ENCODE peak calls at places on chromosomes 7 and 10, in nine cellular contexts. F, E, G, Y, S, T, P, L and C are unnamed samples.
A peak's percentile ranks its signal among the peaks of the same experiment; 100 is the strongest.

GRCh38 chr10:89207181-89207800 is at the start of gene CH25H:
- DNase-seq in F (peak; percentile 64), L (peak; percentile 89), Y (peak; percentile 56), T (peak; percentile 32), S (peak; percentile 83), P (peak; percentile 67), E (no peak), G (no peak), C (peak; percentile 69)

GRCh38 chr7:105010538-105011523 is 3.2 kb upstream of the KMT2E start:
- DNase-seq in G (no peak), E (no peak), Y (no peak), F (no peak), T (no peak), L (no peak), S (peak; percentile 58), P (peak; percentile 16), C (peak; percentile 30)

GRCh38 chr7:66727058-66727457 is 13.5 kb upstream of the RABGEF1 start:
- DNase-seq in Y (no peak), F (no peak), P (no peak), E (no peak), T (no peak), S (no peak), L (no peak), G (no peak), C (no peak)

GRCh38 chr7:108421720-108422331 is 34.4 kb downstream of the NRCAM start:
- DNase-seq in E (no peak), G (no peak), S (no peak), T (no peak), F (no peak), Y (no peak), L (no peak), P (no peak), C (no peak)

GRCh38 chr7:125059861-125060456 is 130.3 kb upstream of the POT1 start:
- DNase-seq in F (no peak), P (no peak), T (no peak), E (no peak), Y (no peak), S (peak; percentile 56), G (no peak), L (no peak), C (no peak)

GRCh38 chr10:18490755-18491154 is 160.6 kb downstream of the NSUN6 start:
- DNase-seq in E (no peak), P (peak; percentile 33), Y (no peak), F (no peak), S (no peak), G (no peak), T (no peak), L (no peak), C (no peak)

GRCh38 chr10:102941401-102941800 is 23.3 kb downstream of the CNNM2 start:
- DNase-seq in L (no peak), E (no peak), T (no peak), S (no peak), P (no peak), F (no peak), Y (no peak), G (no peak), C (no peak)

GRCh38 chr7:85630904-85631582 is 444.2 kb upstream of the SEMA3D start:
- DNase-seq in P (no peak), T (no peak), F (no peak), E (peak; percentile 5), L (no peak), S (peak; percentile 11), G (no peak), Y (no peak), C (no peak)

GRCh38 chr7:156236936-156237599 is 403.5 kb upstream of the RNF32 start:
- DNase-seq in P (no peak), S (no peak), L (no peak), E (no peak), F (no peak), Y (no peak), T (no peak), G (no peak), C (no peak)

GRCh38 chr10:15201589-15202300 is 33.3 kb upstream of the NMT2 start:
- DNase-seq in Y (no peak), E (no peak), S (peak; percentile 69), G (no peak), T (no peak), P (no peak), F (no peak), L (no peak), C (peak; percentile 41)

GRCh38 chr7:47539398-47540052 is 42.4 kb downstream of the TNS3 start:
- DNase-seq in T (no peak), P (no peak), S (peak; percentile 49), G (no peak), E (peak; percentile 89), F (peak; percentile 36), Y (no peak), L (no peak), C (no peak)

GRCh38 chr7:26369519-26370385 is 78.1 kb downstream of the SNX10 start:
- DNase-seq in P (peak; percentile 64), T (peak; percentile 54), L (no peak), Y (peak; percentile 41), F (no peak), G (no peak), E (peak; percentile 36), S (peak; percentile 54), C (peak; percentile 79)

GRCh38 chr7:104024632-104025031 is 35.2 kb upstream of the RELN start:
- DNase-seq in Y (no peak), E (peak; percentile 56), L (no peak), G (no peak), F (no peak), P (no peak), T (no peak), S (no peak), C (no peak)

GRCh38 chr7:148382585-148382984 is 208.0 kb upstream of the C7orf33 start:
- DNase-seq in G (no peak), F (no peak), Y (no peak), P (no peak), E (no peak), S (no peak), L (no peak), T (no peak), C (no peak)

GRCh38 chr7:148383651-148384050 is 206.9 kb upstream of the C7orf33 start:
- DNase-seq in Y (no peak), L (no peak), P (no peak), F (no peak), E (no peak), G (no peak), T (no peak), S (no peak), C (no peak)

GRCh38 chr7:148380581-148381419 is 209.8 kb upstream of the C7orf33 start:
- DNase-seq in P (no peak), S (no peak), Y (no peak), T (no peak), G (no peak), F (no peak), L (no peak), E (peak; percentile 4), C (no peak)

GRCh38 chr7:148390381-148390780 is 200.2 kb upstream of the C7orf33 start:
- DNase-seq in S (no peak), G (no peak), P (no peak), L (no peak), F (no peak), T (no peak), Y (no peak), E (no peak), C (no peak)

GRCh38 chr7:148385009-148385682 is 205.4 kb upstream of the C7orf33 start:
- DNase-seq in E (no peak), P (no peak), G (no peak), F (no peak), L (no peak), Y (no peak), T (no peak), S (no peak), C (no peak)
- TF ChIP-seq CTCF in E (no peak), P (no peak), G (no peak), F (no peak), L (no peak), Y (no peak), T (no peak), S (no peak), C (no peak)

DNA sequence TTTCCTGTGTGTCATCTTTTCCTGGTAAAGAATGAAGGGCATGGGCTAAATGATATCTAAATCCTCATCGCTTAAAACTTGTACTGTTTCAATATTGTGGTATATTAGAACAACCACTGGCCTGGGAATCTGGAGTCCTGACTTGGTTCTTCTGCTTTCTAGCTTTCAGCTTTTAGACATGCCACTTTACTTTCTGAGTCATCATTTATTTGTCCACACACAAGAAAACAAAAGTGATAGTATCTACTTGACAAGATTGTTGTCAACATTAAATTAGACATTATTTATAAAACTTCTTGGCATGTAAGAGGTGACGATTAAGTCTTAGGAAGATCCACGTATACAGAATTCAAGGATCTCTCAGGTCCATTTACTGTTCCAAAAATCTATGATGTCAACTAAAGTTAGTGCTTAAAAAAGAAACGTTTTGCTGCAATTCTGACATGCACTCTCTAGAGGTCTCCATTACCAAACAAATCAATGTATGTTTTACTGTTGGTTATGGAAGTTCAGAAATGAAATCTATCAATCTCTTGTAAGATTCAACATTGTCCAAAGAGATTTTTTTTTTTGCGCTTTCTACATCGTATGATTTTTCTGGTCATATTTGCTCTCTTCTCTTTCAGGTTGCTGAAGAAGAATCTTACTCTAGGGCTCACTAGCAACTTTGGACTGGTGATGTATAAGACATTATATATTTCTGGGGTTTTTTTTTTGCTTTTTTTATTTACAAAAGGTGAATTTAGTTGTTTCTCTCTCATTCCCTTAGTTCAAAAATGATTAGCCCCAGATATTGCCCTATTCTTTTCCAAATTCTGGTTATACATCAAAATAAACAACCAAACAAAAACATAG is 53.6 kb upstream of the DYNC1I1 start:
- DNase-seq in P (no peak), L (no peak), E (no peak), S (peak; percentile 36), T (peak; percentile 11), Y (no peak), G (no peak), F (no peak), C (peak; percentile 31)
- TF ChIP-seq CTCF in P (peak; percentile 51), L (no peak), E (peak; percentile 54), S (peak; percentile 48), T (peak; percentile 11), Y (peak; percentile 39), G (peak; percentile 24), F (peak; percentile 5), C (peak; percentile 35)

DNA sequence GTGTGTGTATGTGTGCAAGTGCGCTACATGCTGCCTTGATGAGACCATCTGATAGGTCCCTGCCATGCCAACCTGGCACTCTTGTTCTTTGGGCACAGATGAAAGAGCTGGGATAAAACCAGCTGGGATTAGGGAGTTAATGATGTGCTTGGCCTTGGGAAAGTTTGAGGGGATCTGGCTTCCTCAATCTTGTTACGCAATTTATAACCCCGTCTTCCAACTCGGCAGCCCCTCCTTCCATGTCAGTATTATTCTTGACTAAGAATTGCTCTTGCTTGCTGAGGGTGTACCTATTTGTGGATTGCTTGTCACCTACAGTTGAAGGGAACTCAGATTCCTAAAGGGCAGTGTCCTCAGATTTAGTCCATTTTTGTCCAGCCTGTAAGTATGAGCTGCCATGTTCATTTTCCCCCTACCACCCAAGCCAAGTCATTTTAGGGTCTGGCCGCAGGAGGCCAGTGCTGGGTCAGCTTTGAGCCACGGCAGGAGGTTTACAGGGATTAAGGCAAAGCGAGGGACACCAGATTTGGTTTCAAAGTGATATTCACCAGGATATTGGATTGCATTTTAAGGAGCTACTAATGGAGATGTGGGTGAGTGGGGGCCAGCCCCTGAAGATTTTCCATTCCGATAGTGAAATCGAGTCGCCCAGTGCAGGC is 34.1 kb upstream of the KCNMA1 start:
- DNase-seq in T (no peak), Y (no peak), G (no peak), P (no peak), F (no peak), S (no peak), L (no peak), E (no peak), C (no peak)
- TF ChIP-seq CTCF in T (no peak), Y (no peak), G (no peak), P (no peak), F (no peak), S (no peak), L (no peak), E (no peak), C (no peak)

GRCh38 chr7:93374345-93374940 is 142.3 kb downstream of the VPS50 start:
- DNase-seq in F (no peak), E (peak; percentile 30), T (peak; percentile 9), P (peak; percentile 44), L (no peak), S (peak; percentile 52), Y (no peak), G (no peak), C (peak; percentile 47)
- TF ChIP-seq CTCF in F (peak; percentile 53), E (peak; percentile 62), T (peak; percentile 26), P (peak; percentile 95), L (no peak), S (peak; percentile 93), Y (peak; percentile 49), G (peak; percentile 68), C (peak; percentile 52)